ENCODE peak calls at places on chromosome 4, in seven cellular contexts. X is ovary, T is A549, D is prostate gland, S is stomach, Q is breast epithelium, W is suprapubic skin. O is an unnamed sample.
A peak's percentile ranks its signal among the peaks of the same experiment; 100 is the strongest.

GRCh38 chr4:152961041-152961751 is 25.1 kb downstream of the FHDC1 start:
- DNase-seq in X (peak; percentile 43), T (no peak), D (no peak), S (no peak), Q (no peak), W (peak; percentile 38), O (no peak)

GRCh38 chr4:18981234-18981615 is 959.7 kb upstream of the LCORL start:
- DNase-seq in X (no peak), T (no peak), D (no peak), S (no peak), Q (no peak), W (no peak), O (no peak)

GRCh38 chr4:94595880-94596483 is 144.2 kb downstream of the PDLIM5 start:
- DNase-seq in X (no peak), T (peak; percentile 24), D (peak; percentile 21), S (no peak), Q (no peak), W (no peak), O (no peak)

GRCh38 chr4:117817316-117817715 is 217.0 kb upstream of the NDST3 start:
- DNase-seq in X (no peak), T (no peak), D (no peak), S (no peak), Q (no peak), W (no peak), O (no peak)

GRCh38 chr4:82842593-82842992 is 44.0 kb upstream of the SCD5 start:
- DNase-seq in X (no peak), T (peak; percentile 6), D (no peak), S (no peak), Q (no peak), W (no peak), O (no peak)

GRCh38 chr4:56505269-56506109 is at the start of gene ARL9:
- DNase-seq in X (peak; percentile 63), T (no peak), D (peak; percentile 27), S (peak; percentile 70), Q (no peak), W (peak; percentile 68), O (peak; percentile 78)

GRCh38 chr4:142416711-142417275 is 429.3 kb downstream of the INPP4B start:
- DNase-seq in X (no peak), T (no peak), D (no peak), S (no peak), Q (no peak), W (no peak), O (no peak)

GRCh38 chr4:176422511-176422910 is 102.7 kb downstream of the SPCS3 start:
- DNase-seq in X (no peak), T (no peak), D (no peak), S (no peak), Q (no peak), W (no peak), O (no peak)

GRCh38 chr4:77092832-77093800 is 17.3 kb upstream of the CCNI start:
- DNase-seq in X (no peak), T (no peak), D (no peak), S (no peak), Q (no peak), W (no peak), O (no peak)

GRCh38 chr4:80206111-80206510 is 8.8 kb downstream of the PRDM8 start:
- DNase-seq in X (no peak), T (no peak), D (no peak), S (no peak), Q (no peak), W (no peak), O (no peak)

GRCh38 chr4:16083217-16084191 is at the start of gene PROM1:
- DNase-seq in X (no peak), T (no peak), D (no peak), S (peak; percentile 44), Q (peak; percentile 53), W (no peak), O (no peak)

GRCh38 chr4:110769578-110769977 is 146.7 kb upstream of the PITX2 start:
- DNase-seq in X (no peak), T (no peak), D (no peak), S (no peak), Q (no peak), W (no peak), O (no peak)

GRCh38 chr4:167233523-167234387 is 539 bp downstream of the SPOCK3 start:
- DNase-seq in X (peak; percentile 15), T (no peak), D (no peak), S (no peak), Q (no peak), W (no peak), O (no peak)

GRCh38 chr4:10619220-10619619 is 65.3 kb downstream of the CLNK start:
- DNase-seq in X (no peak), T (no peak), D (peak; percentile 71), S (peak; percentile 61), Q (peak; percentile 28), W (no peak), O (no peak)

GRCh38 chr4:128787509-128788311 is 21.8 kb upstream of the JADE1 start:
- DNase-seq in X (no peak), T (no peak), D (no peak), S (no peak), Q (no peak), W (no peak), O (no peak)

GRCh38 chr4:107896158-107896645 is 35.1 kb upstream of the CYP2U1 start:
- DNase-seq in X (no peak), T (peak; percentile 44), D (peak; percentile 11), S (no peak), Q (no peak), W (no peak), O (no peak)

DNA sequence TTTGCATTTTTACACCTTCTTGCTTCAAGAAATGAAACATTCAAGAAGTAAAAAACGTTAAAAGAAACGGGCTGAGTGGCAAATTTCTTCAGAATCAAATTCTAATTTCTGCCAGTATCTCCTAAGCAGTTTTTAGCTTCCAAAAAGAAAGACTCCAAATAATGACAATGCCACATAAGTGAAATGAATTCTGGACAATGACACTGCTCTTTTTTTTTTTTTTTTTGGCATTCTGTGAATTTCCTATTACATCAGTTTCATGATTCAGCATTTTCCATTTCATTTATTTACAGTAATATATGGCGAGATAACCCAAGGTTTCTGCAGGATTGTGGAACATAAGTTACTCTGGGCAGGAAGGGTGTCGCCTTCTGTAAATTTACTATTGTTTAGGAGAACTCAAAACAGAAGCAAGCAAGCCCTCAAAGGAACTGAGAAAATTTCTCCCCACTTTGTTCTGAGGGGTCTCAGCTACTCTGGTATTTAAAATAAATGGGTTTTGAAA is 1.3 kb downstream of the SEL1L3 start:
- DNase-seq in X (no peak), T (no peak), D (no peak), S (no peak), Q (no peak), W (no peak), O (no peak)
- TF ChIP-seq POLR2A in X (no peak), T (no peak), D (no peak), S (no peak), Q (no peak), W (no peak), O (no peak)

GRCh38 chr4:766152-766515 is 59.8 kb downstream of the CPLX1 start:
- DNase-seq in X (no peak), T (no peak), D (no peak), S (no peak), Q (no peak), W (no peak), O (no peak)
- H3K9me3 ChIP-seq in X (no peaks in the 10 kb centered on the region), T (no peaks in the 10 kb centered on the region), D (no peaks in the 10 kb centered on the region), S (peaks cover 4% of the 10 kb centered on the region), Q (no peaks in the 10 kb centered on the region), W (no peaks in the 10 kb centered on the region), O (no peaks in the 10 kb centered on the region)

GRCh38 chr4:70841951-70842350 is 2.3 kb upstream of the GRSF1 start:
- DNase-seq in X (no peak), T (no peak), D (no peak), S (no peak), Q (no peak), W (no peak), O (no peak)

GRCh38 chr4:70838972-70839536 is 636 bp downstream of the GRSF1 start:
- DNase-seq in X (peak; percentile 69), T (peak; percentile 27), D (peak; percentile 47), S (peak; percentile 67), Q (peak; percentile 45), W (peak; percentile 82), O (peak; percentile 83)

GRCh38 chr4:70838400-70838971 is 1.2 kb downstream of the GRSF1 start:
- DNase-seq in X (no peak), T (peak; percentile 1), D (no peak), S (no peak), Q (no peak), W (no peak), O (no peak)

GRCh38 chr4:70842761-70843435 is 3.2 kb upstream of the GRSF1 start:
- DNase-seq in X (no peak), T (no peak), D (no peak), S (no peak), Q (no peak), W (no peak), O (no peak)

GRCh38 chr4:70839537-70840093 is at the start of gene GRSF1:
- DNase-seq in X (peak; percentile 94), T (peak; percentile 66), D (peak; percentile 92), S (peak; percentile 94), Q (peak; percentile 84), W (peak; percentile 97), O (peak; percentile 96)
- TF ChIP-seq POLR2A in X (peak; percentile 59), T (peak; percentile 86), D (peak; percentile 73), S (peak; percentile 67), Q (no peak), W (peak; percentile 20), O (peak; percentile 23)

DNA sequence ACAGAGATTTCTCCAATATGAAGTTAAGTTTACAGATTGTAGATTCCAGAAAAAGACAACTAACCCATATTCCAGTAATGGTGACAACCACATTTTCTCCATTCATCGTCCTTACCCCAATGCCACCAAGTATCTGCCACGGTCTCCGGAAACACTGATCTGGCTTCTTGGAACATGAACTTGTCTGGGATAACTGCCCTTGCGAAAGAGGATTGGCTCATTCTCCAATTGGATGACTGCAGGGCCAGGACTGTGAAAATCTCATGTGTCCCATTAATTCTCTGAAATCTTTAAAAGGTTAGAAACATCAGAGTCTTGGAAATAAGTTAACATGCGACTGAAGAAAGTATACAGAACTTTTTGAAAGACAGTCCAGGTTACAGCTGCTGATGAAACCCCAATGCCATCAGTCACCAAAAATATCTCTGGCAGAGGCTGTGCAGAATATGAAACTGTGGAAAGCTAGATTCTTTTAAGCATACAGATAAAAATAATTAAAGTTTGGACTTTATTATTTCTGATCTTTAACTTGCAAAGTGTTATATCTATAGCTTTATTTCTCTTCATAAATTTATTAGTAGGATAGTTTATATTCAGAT is 496.9 kb downstream of the PPARGC1A start:
- DNase-seq in X (no peak), T (no peak), D (no peak), S (no peak), Q (no peak), W (no peak), O (no peak)
- H3K9me3 ChIP-seq in X (no peaks in the 10 kb centered on the region), T (no peaks in the 10 kb centered on the region), D (no peaks in the 10 kb centered on the region), S (peaks cover 11% of the 10 kb centered on the region), Q (peaks cover 10% of the 10 kb centered on the region), W (peaks cover 11% of the 10 kb centered on the region), O (no peaks in the 10 kb centered on the region)

O was measured in sigmoid colon.